ENCODE peak calls at places on chromosomes 3 and 15, in seven cellular contexts. B is fibroblast of pulmonary artery, O is body of pancreas, J is pancreas, H is PC-3, I is fibroblast of lung, N is suprapubic skin. V is an unnamed sample.

GRCh38 chr3:177488740-177489139 is 291.5 kb upstream of the TBL1XR1 start:
- DNase-seq in B (no peak), O (no peak), J (no peak), H (no peak), I (no peak), N (no peak), V (no peak)

GRCh38 chr3:60674870-60675269 is 576.4 kb downstream of the FHIT start:
- DNase-seq in B (no peak), O (no peak), J (no peak), H (no peak), I (no peak), N (no peak), V (no peak)

GRCh38 chr3:69305011-69305410 is 80.9 kb downstream of the FRMD4B start:
- DNase-seq in B (no peak), O (no peak), J (no peak), H (peak; percentile 43), I (no peak), N (no peak), V (peak; percentile 56)

GRCh38 chr3:186237915-186238314 is 124.1 kb downstream of the DGKG start:
- DNase-seq in B (no peak), O (no peak), J (no peak), H (no peak), I (no peak), N (no peak), V (no peak)

GRCh38 chr3:74631341-74631740 is 16.9 kb upstream of the CNTN3 start:
- DNase-seq in B (peak; percentile 25), O (no peak), J (no peak), H (no peak), I (no peak), N (no peak), V (no peak)

GRCh38 chr3:133488785-133489367 is 84.6 kb upstream of the CDV3 start:
- DNase-seq in B (peak; percentile 72), O (peak; percentile 62), J (peak; percentile 27), H (peak; percentile 42), I (peak; percentile 52), N (no peak), V (peak; percentile 54)

GRCh38 chr3:42745776-42746454 is 27.1 kb downstream of the CCDC13 start:
- DNase-seq in B (no peak), O (no peak), J (peak; percentile 37), H (peak; percentile 12), I (no peak), N (peak; percentile 68), V (no peak)

GRCh38 chr3:141127344-141128125 is 76.4 kb downstream of the SPSB4 start:
- DNase-seq in B (no peak), O (peak; percentile 76), J (peak; percentile 56), H (no peak), I (no peak), N (peak; percentile 54), V (no peak)

GRCh38 chr3:30779686-30780287 is 114.7 kb downstream of the GADL1 start:
- DNase-seq in B (peak; percentile 61), O (peak; percentile 18), J (no peak), H (peak; percentile 72), I (peak; percentile 47), N (no peak), V (no peak)

GRCh38 chr15:42059661-42060476 is 34.5 kb downstream of the PLA2G4D start:
- DNase-seq in B (peak; percentile 51), O (peak; percentile 78), J (peak; percentile 73), H (peak; percentile 72), I (peak; percentile 31), N (no peak), V (peak; percentile 22)

GRCh38 chr3:128322030-128323022 is 144.4 kb downstream of the DNAJB8 start:
- DNase-seq in B (peak; percentile 67), O (peak; percentile 80), J (peak; percentile 69), H (peak; percentile 25), I (peak; percentile 52), N (no peak), V (peak; percentile 36)

GRCh38 chr3:57981483-57982087 is 26.6 kb upstream of the FLNB start:
- DNase-seq in B (no peak), O (no peak), J (no peak), H (peak; percentile 1), I (no peak), N (no peak), V (no peak)

GRCh38 chr3:12489832-12490231 is 5.6 kb downstream of the TSEN2 start:
- DNase-seq in B (peak; percentile 73), O (no peak), J (no peak), H (no peak), I (no peak), N (no peak), V (no peak)

GRCh38 chr3:48614044-48614443 is 4.6 kb upstream of the UQCRC1 start:
- DNase-seq in B (peak; percentile 87), O (no peak), J (no peak), H (peak; percentile 79), I (peak; percentile 90), N (no peak), V (peak; percentile 39)

DNA sequence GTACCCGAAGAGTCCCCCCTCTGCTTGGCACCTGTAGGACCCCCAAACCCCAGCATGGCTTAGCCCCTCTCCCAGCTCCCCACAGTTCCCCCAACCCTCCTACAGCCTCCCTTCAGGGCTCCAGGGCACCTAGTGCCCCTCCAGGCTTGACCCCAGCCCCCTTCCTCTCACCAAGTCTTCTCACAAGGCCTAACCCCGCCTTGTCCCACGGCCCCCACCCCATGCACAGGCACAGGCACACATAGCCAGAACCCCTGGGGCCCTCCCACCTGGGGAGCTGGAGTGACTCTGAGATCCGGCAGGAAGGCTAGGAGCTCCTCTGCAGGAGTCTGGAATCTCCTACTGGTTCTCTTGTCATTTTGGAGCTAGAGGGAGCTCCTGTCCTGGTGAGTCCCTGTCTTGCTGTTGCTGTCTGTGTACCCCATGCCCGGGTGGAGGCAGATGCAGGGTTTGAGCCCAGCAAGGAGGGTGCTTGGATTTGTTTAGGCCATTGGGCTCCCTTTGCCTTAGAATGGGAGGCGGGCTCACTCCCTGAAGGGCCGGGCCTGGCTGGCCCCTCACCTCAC is 39.6 kb downstream of the KLF13 start:
- DNase-seq in B (peak; percentile 44), O (peak; percentile 60), J (peak; percentile 55), H (no peak), I (peak; percentile 51), N (no peak), V (no peak)
- TF ChIP-seq CTCF in B (peak; percentile 18), O (peak; percentile 18), J (peak; percentile 0), H (no peak), I (peak; percentile 26), N (no peak), V (no peak)

GRCh38 chr3:16286672-16287604 is 21.9 kb downstream of the OXNAD1 start:
- DNase-seq in B (no peak), O (no peak), J (no peak), H (no peak), I (no peak), N (no peak), V (no peak)
- H3K4me3 ChIP-seq in B (no peak overlapping the region), O (no peak overlapping the region), J (no peak overlapping the region), H (no peak overlapping the region), I (no peak overlapping the region), N (no peak overlapping the region), V (no peak overlapping the region)

DNA sequence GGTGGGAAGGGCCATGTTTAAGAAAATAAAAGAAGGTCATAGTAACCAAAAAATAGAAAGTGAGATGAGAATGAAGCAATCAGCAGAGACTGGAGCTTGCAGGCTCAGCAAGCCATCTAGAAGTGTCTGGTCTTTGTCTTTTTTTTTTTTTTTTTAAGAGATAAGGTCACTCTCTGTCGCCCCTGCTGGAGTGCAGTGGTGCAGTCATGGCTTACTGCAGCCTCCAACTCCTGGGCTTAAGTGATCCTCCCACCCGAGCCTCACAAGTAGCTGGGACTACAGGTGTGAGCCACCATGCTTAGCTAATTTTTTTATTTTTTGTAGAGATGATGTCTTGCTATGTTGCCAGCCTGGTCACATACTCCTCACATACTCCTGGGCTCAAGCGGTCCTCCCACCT is 36.2 kb downstream of the GXYLT2 start:
- DNase-seq in B (no peak), O (no peak), J (no peak), H (no peak), I (no peak), N (no peak), V (no peak)
- TF ChIP-seq CTCF in B (peak; percentile 20), O (no peak), J (no peak), H (peak; percentile 37), I (no peak), N (no peak), V (no peak)

GRCh38 chr3:194488007-194488742 is 1.4 kb upstream of the ATP13A3 start:
- DNase-seq in B (peak; percentile 91), O (no peak), J (no peak), H (peak; percentile 51), I (no peak), N (no peak), V (no peak)
- H3K4me3 ChIP-seq in B (peak overlapping the region; percentile 57), O (no peak overlapping the region), J (peak overlapping the region; percentile 67), H (no peak overlapping the region), I (peak overlapping the region; percentile 97), N (peak overlapping the region; percentile 89), V (no peak overlapping the region)

V was measured in astrocyte of the spinal cord.